ENCODE peak calls at places on chromosomes 5 and 9, in ten cellular contexts. One of them, this sample, is unnamed.
A peak's percentile ranks its signal among the peaks of the same experiment; 100 is the strongest.

GRCh38 chr5:74490814-74491213 is 149.7 kb downstream of the ENC1 start:
- DNase-seq in colonic mucosa: no peak
- DNase-seq in tibial artery: no peak
- DNase-seq in bronchial epithelial cell: peak; percentile 1
- DNase-seq in neural crest cell: no peak
- DNase-seq in RWPE1: no peak
- DNase-seq in AG04450: no peak
- DNase-seq in cardiac fibroblast: no peak
- DNase-seq in CD8-positive, alpha-beta T cell: no peak
- DNase-seq in uterus: no peak
- DNase-seq in this sample: no peak

GRCh38 chr5:148791334-148791667 is 35.1 kb upstream of the ADRB2 start:
- DNase-seq in colonic mucosa: no peak
- DNase-seq in tibial artery: no peak
- DNase-seq in bronchial epithelial cell: peak; percentile 99
- DNase-seq in neural crest cell: no peak
- DNase-seq in RWPE1: peak; percentile 42
- DNase-seq in AG04450: no peak
- DNase-seq in cardiac fibroblast: no peak
- DNase-seq in CD8-positive, alpha-beta T cell: no peak
- DNase-seq in uterus: no peak
- DNase-seq in this sample: peak; percentile 49

GRCh38 chr9:135992486-135993408 is 31.6 kb upstream of the UBAC1 start:
- DNase-seq in colonic mucosa: peak; percentile 77
- DNase-seq in tibial artery: peak; percentile 79
- DNase-seq in bronchial epithelial cell: peak; percentile 40
- DNase-seq in neural crest cell: peak; percentile 63
- DNase-seq in RWPE1: peak; percentile 59
- DNase-seq in AG04450: peak; percentile 65
- DNase-seq in cardiac fibroblast: peak; percentile 95
- DNase-seq in CD8-positive, alpha-beta T cell: peak; percentile 49
- DNase-seq in uterus: peak; percentile 83
- DNase-seq in this sample: peak; percentile 79

GRCh38 chr5:115573133-115573532 is 28.6 kb upstream of the FEM1C start:
- DNase-seq in colonic mucosa: no peak
- DNase-seq in tibial artery: no peak
- DNase-seq in bronchial epithelial cell: peak; percentile 25
- DNase-seq in neural crest cell: no peak
- DNase-seq in RWPE1: no peak
- DNase-seq in AG04450: no peak
- DNase-seq in cardiac fibroblast: peak; percentile 69
- DNase-seq in CD8-positive, alpha-beta T cell: no peak
- DNase-seq in uterus: no peak
- DNase-seq in this sample: no peak

GRCh38 chr9:99778308-99778707 is 43.4 kb upstream of the NR4A3 start:
- DNase-seq in colonic mucosa: no peak
- DNase-seq in tibial artery: no peak
- DNase-seq in bronchial epithelial cell: peak; percentile 81
- DNase-seq in neural crest cell: no peak
- DNase-seq in RWPE1: peak; percentile 81
- DNase-seq in AG04450: peak; percentile 15
- DNase-seq in cardiac fibroblast: peak; percentile 31
- DNase-seq in CD8-positive, alpha-beta T cell: no peak
- DNase-seq in uterus: no peak
- DNase-seq in this sample: no peak

GRCh38 chr5:102090770-102091169 is 205.3 kb downstream of the SLCO4C1 start:
- DNase-seq in colonic mucosa: peak; percentile 24
- DNase-seq in tibial artery: no peak
- DNase-seq in bronchial epithelial cell: no peak
- DNase-seq in neural crest cell: no peak
- DNase-seq in RWPE1: no peak
- DNase-seq in AG04450: no peak
- DNase-seq in cardiac fibroblast: peak; percentile 3
- DNase-seq in CD8-positive, alpha-beta T cell: no peak
- DNase-seq in uterus: no peak
- DNase-seq in this sample: no peak

GRCh38 chr5:112174959-112175594 is 244.0 kb downstream of the EPB41L4A start:
- DNase-seq in colonic mucosa: peak; percentile 25
- DNase-seq in tibial artery: no peak
- DNase-seq in bronchial epithelial cell: peak; percentile 50
- DNase-seq in neural crest cell: peak; percentile 41
- DNase-seq in RWPE1: peak; percentile 69
- DNase-seq in AG04450: no peak
- DNase-seq in cardiac fibroblast: peak; percentile 71
- DNase-seq in CD8-positive, alpha-beta T cell: peak; percentile 13
- DNase-seq in uterus: peak; percentile 20
- DNase-seq in this sample: no peak

GRCh38 chr5:176132471-176133288 is 105.5 kb upstream of the SIMC1 start:
- DNase-seq in colonic mucosa: no peak
- DNase-seq in tibial artery: no peak
- DNase-seq in bronchial epithelial cell: no peak
- DNase-seq in neural crest cell: no peak
- DNase-seq in RWPE1: no peak
- DNase-seq in AG04450: no peak
- DNase-seq in cardiac fibroblast: no peak
- DNase-seq in CD8-positive, alpha-beta T cell: peak; percentile 14
- DNase-seq in uterus: no peak
- DNase-seq in this sample: peak; percentile 43

GRCh38 chr9:86253577-86253976 is 5.9 kb downstream of the C9orf153 start:
- DNase-seq in colonic mucosa: no peak
- DNase-seq in tibial artery: no peak
- DNase-seq in bronchial epithelial cell: no peak
- DNase-seq in neural crest cell: no peak
- DNase-seq in RWPE1: no peak
- DNase-seq in AG04450: no peak
- DNase-seq in cardiac fibroblast: no peak
- DNase-seq in CD8-positive, alpha-beta T cell: no peak
- DNase-seq in uterus: no peak
- DNase-seq in this sample: no peak

GRCh38 chr9:86257406-86257805 is 2.1 kb downstream of the C9orf153 start:
- DNase-seq in colonic mucosa: no peak
- DNase-seq in tibial artery: no peak
- DNase-seq in bronchial epithelial cell: no peak
- DNase-seq in neural crest cell: no peak
- DNase-seq in RWPE1: no peak
- DNase-seq in AG04450: no peak
- DNase-seq in cardiac fibroblast: no peak
- DNase-seq in CD8-positive, alpha-beta T cell: no peak
- DNase-seq in uterus: no peak
- DNase-seq in this sample: no peak

GRCh38 chr9:86252870-86253269 is 6.6 kb downstream of the C9orf153 start:
- DNase-seq in colonic mucosa: no peak
- DNase-seq in tibial artery: no peak
- DNase-seq in bronchial epithelial cell: no peak
- DNase-seq in neural crest cell: no peak
- DNase-seq in RWPE1: no peak
- DNase-seq in AG04450: no peak
- DNase-seq in cardiac fibroblast: no peak
- DNase-seq in CD8-positive, alpha-beta T cell: no peak
- DNase-seq in uterus: no peak
- DNase-seq in this sample: no peak

GRCh38 chr9:86259557-86259956 is at the start of gene C9orf153:
- DNase-seq in colonic mucosa: no peak
- DNase-seq in tibial artery: no peak
- DNase-seq in bronchial epithelial cell: no peak
- DNase-seq in neural crest cell: no peak
- DNase-seq in RWPE1: no peak
- DNase-seq in AG04450: no peak
- DNase-seq in cardiac fibroblast: no peak
- DNase-seq in CD8-positive, alpha-beta T cell: no peak
- DNase-seq in uterus: no peak
- DNase-seq in this sample: no peak

GRCh38 chr9:86256653-86257052 is 2.8 kb downstream of the C9orf153 start:
- DNase-seq in colonic mucosa: no peak
- DNase-seq in tibial artery: no peak
- DNase-seq in bronchial epithelial cell: no peak
- DNase-seq in neural crest cell: no peak
- DNase-seq in RWPE1: no peak
- DNase-seq in AG04450: no peak
- DNase-seq in cardiac fibroblast: no peak
- DNase-seq in CD8-positive, alpha-beta T cell: no peak
- DNase-seq in uterus: no peak
- DNase-seq in this sample: no peak
- TF ChIP-seq CTCF in colonic mucosa: no peak
- TF ChIP-seq CTCF in tibial artery: no peak
- TF ChIP-seq CTCF in bronchial epithelial cell: no peak
- TF ChIP-seq CTCF in neural crest cell: no peak
- TF ChIP-seq CTCF in RWPE1: no peak
- TF ChIP-seq CTCF in AG04450: no peak
- TF ChIP-seq CTCF in cardiac fibroblast: no peak
- TF ChIP-seq CTCF in CD8-positive, alpha-beta T cell: no peak
- TF ChIP-seq CTCF in uterus: no peak
- TF ChIP-seq CTCF in this sample: no peak

DNA sequence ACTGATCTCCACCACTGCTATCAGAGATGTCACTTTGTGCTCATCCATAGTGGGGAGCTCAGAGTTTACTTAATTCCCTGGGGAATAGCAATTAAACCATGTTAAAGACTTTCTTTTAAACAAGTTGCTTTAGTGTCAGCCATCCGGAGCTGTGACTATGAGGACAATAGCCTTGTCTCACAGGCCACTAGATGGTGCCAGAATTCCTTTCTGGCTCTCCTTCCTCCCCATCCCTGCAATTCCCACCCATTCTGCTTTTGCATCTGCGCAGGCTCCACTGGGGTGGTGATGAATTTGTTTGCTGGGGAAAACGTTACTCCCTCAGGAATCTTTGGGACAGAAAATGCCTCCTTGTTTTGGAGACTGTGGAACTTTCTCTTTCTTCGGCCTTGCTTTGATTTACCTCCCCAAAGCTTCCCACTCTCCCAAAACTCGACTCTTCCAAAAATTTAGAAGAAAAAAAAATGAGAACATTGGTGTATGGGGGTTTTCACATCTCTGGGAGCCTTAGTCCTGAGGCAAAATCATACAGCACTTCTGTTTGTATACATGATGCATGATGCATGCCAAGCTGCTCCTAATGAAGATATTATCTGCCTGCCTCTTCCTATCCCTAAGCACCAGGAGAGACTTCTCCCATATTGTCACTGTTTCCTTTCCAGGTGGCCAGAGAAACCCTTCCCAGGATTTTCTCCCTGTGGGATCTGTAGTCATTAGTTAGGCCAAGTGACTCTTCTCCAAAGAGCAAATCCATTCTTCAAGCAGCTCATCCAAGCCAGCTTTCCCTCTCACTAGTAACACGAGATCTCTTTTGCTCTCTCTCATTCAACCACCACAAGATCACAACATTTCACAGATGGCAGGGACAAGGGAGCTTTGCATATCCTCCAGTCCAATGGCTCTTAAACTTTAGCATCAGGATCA is 466.1 kb downstream of the TLR4 start:
- DNase-seq in colonic mucosa: peak; percentile 24
- DNase-seq in tibial artery: no peak
- DNase-seq in bronchial epithelial cell: peak; percentile 44
- DNase-seq in neural crest cell: peak; percentile 40
- DNase-seq in RWPE1: peak; percentile 51
- DNase-seq in AG04450: no peak
- DNase-seq in cardiac fibroblast: peak; percentile 25
- DNase-seq in CD8-positive, alpha-beta T cell: no peak
- DNase-seq in uterus: no peak
- DNase-seq in this sample: no peak
- TF ChIP-seq CTCF in colonic mucosa: peak; percentile 57
- TF ChIP-seq CTCF in tibial artery: peak; percentile 52
- TF ChIP-seq CTCF in bronchial epithelial cell: peak; percentile 74
- TF ChIP-seq CTCF in neural crest cell: peak; percentile 83
- TF ChIP-seq CTCF in RWPE1: peak; percentile 86
- TF ChIP-seq CTCF in AG04450: no peak
- TF ChIP-seq CTCF in cardiac fibroblast: peak; percentile 61
- TF ChIP-seq CTCF in CD8-positive, alpha-beta T cell: no peak
- TF ChIP-seq CTCF in uterus: no peak
- TF ChIP-seq CTCF in this sample: no peak

DNA sequence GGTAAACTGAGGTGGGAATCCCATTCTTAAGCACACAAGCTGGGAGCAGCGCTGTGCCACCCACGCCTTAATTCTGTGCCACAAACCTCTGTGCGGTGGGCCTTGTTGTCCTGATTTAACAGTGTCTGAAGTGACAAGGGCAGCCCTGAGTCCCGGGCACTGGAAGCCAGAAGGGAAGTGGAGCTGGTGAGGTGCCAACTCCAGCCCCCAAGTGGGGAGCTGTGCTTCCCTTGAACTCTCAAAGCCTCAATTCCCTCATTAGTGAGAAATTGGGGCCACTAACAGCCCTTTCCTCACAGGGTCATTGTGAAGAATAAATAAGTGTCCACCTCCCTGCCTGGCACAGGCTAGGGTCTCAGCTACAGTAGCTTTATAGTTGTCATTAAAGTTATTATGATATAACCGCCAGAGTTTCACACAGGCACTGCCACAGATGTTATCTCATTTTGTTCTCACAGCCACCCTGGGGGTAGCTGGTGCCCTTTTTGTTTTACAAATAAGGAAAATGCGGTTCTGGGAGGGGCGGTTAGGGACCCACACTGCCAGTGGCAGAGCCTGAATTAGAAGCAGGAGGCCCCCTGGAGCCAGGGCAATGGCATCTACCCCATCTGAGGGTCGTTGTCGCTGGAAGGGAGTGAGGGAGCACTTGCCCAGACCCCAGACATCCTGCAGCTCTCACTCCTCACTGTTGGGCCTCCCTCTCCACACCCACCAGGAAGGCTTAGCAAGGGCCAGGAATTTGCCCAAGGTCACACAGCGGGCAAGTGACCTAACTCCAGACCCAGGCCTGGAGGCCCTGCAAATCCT is 2.1 kb upstream of the TLX3 start:
- DNase-seq in colonic mucosa: no peak
- DNase-seq in tibial artery: peak; percentile 34
- DNase-seq in bronchial epithelial cell: no peak
- DNase-seq in neural crest cell: no peak
- DNase-seq in RWPE1: no peak
- DNase-seq in AG04450: no peak
- DNase-seq in cardiac fibroblast: no peak
- DNase-seq in CD8-positive, alpha-beta T cell: no peak
- DNase-seq in uterus: no peak
- DNase-seq in this sample: no peak
- TF ChIP-seq CTCF in colonic mucosa: no peak
- TF ChIP-seq CTCF in tibial artery: no peak
- TF ChIP-seq CTCF in bronchial epithelial cell: no peak
- TF ChIP-seq CTCF in neural crest cell: no peak
- TF ChIP-seq CTCF in RWPE1: no peak
- TF ChIP-seq CTCF in AG04450: no peak
- TF ChIP-seq CTCF in cardiac fibroblast: no peak
- TF ChIP-seq CTCF in CD8-positive, alpha-beta T cell: no peak
- TF ChIP-seq CTCF in uterus: no peak
- TF ChIP-seq CTCF in this sample: no peak

GRCh38 chr5:41542183-41542582 is 31.8 kb upstream of the PLCXD3 start:
- DNase-seq in colonic mucosa: no peak
- DNase-seq in tibial artery: no peak
- DNase-seq in bronchial epithelial cell: no peak
- DNase-seq in neural crest cell: no peak
- DNase-seq in RWPE1: no peak
- DNase-seq in AG04450: no peak
- DNase-seq in cardiac fibroblast: peak; percentile 55
- DNase-seq in CD8-positive, alpha-beta T cell: no peak
- DNase-seq in uterus: no peak
- DNase-seq in this sample: no peak

GRCh38 chr5:41537581-41537980 is 27.2 kb upstream of the PLCXD3 start:
- DNase-seq in colonic mucosa: no peak
- DNase-seq in tibial artery: no peak
- DNase-seq in bronchial epithelial cell: no peak
- DNase-seq in neural crest cell: no peak
- DNase-seq in RWPE1: no peak
- DNase-seq in AG04450: no peak
- DNase-seq in cardiac fibroblast: no peak
- DNase-seq in CD8-positive, alpha-beta T cell: no peak
- DNase-seq in uterus: no peak
- DNase-seq in this sample: no peak

DNA sequence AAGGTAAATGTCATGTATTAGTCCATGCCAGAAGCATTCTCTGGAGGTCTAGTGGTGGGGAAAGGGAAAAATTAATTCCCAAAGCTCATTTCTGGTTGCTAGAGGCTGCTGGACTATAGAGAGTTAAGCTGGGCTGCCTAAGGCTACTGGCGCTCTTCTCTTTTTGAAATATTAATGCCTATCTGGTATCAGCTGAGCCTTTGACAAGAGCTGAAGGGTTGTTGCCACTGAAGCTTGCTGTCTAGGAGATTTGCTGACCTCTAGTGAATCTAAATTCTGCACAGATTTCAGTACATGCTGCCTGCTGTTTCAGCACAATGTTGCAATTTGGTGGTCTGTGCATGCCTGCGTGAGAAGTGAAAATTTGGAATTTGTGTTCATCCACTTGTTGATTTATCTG is 29.1 kb upstream of the PLCXD3 start:
- DNase-seq in colonic mucosa: no peak
- DNase-seq in tibial artery: no peak
- DNase-seq in bronchial epithelial cell: no peak
- DNase-seq in neural crest cell: no peak
- DNase-seq in RWPE1: no peak
- DNase-seq in AG04450: no peak
- DNase-seq in cardiac fibroblast: peak; percentile 29
- DNase-seq in CD8-positive, alpha-beta T cell: no peak
- DNase-seq in uterus: no peak
- DNase-seq in this sample: no peak
- TF ChIP-seq CTCF in colonic mucosa: no peak
- TF ChIP-seq CTCF in tibial artery: no peak
- TF ChIP-seq CTCF in bronchial epithelial cell: no peak
- TF ChIP-seq CTCF in neural crest cell: no peak
- TF ChIP-seq CTCF in RWPE1: no peak
- TF ChIP-seq CTCF in AG04450: no peak
- TF ChIP-seq CTCF in cardiac fibroblast: no peak
- TF ChIP-seq CTCF in CD8-positive, alpha-beta T cell: no peak
- TF ChIP-seq CTCF in uterus: no peak
- TF ChIP-seq CTCF in this sample: no peak